ENCODE peak calls at places on chromosomes 12 and 14, in nine cellular contexts. One of them, this sample, is unnamed.

GRCh38 chr12:85280984-85281946 is 1.2 kb downstream of the ALX1 start:
- DNase-seq in CD4-positive, CD25-positive, alpha-beta regulatory T cell: no peak
- DNase-seq in lower lobe of right lung: no peak
- DNase-seq in AG09319: no peak
- DNase-seq in AG04450: no peak
- DNase-seq in HS-5: no peak
- DNase-seq in stimulated activated CD4-positive, alpha-beta T cell treated with anti-CD3 and anti-CD28 coated beads, Interleukin-2, amount 100 ng/mL, for 48 hours: no peak
- DNase-seq in activated naive CD8-positive, alpha-beta T cell treated with anti-CD3 and anti-CD28 coated beads, Interleukin-2, amount 50 U/mL, for 24 hours: no peak
- DNase-seq in nephron progenitor cell: peak
- DNase-seq in this sample: no peak

GRCh38 chr12:131048611-131048990 is 94.9 kb downstream of the ADGRD1 start:
- DNase-seq in CD4-positive, CD25-positive, alpha-beta regulatory T cell: no peak
- DNase-seq in lower lobe of right lung: peak
- DNase-seq in AG09319: no peak
- DNase-seq in AG04450: no peak
- DNase-seq in HS-5: no peak
- DNase-seq in stimulated activated CD4-positive, alpha-beta T cell treated with anti-CD3 and anti-CD28 coated beads, Interleukin-2, amount 100 ng/mL, for 48 hours: no peak
- DNase-seq in activated naive CD8-positive, alpha-beta T cell treated with anti-CD3 and anti-CD28 coated beads, Interleukin-2, amount 50 U/mL, for 24 hours: no peak
- DNase-seq in nephron progenitor cell: no peak
- DNase-seq in this sample: no peak

GRCh38 chr14:86654558-86655184 is 1124.7 kb downstream of the FLRT2 start:
- DNase-seq in CD4-positive, CD25-positive, alpha-beta regulatory T cell: no peak
- DNase-seq in lower lobe of right lung: peak
- DNase-seq in AG09319: no peak
- DNase-seq in AG04450: no peak
- DNase-seq in HS-5: no peak
- DNase-seq in stimulated activated CD4-positive, alpha-beta T cell treated with anti-CD3 and anti-CD28 coated beads, Interleukin-2, amount 100 ng/mL, for 48 hours: peak
- DNase-seq in activated naive CD8-positive, alpha-beta T cell treated with anti-CD3 and anti-CD28 coated beads, Interleukin-2, amount 50 U/mL, for 24 hours: peak
- DNase-seq in nephron progenitor cell: peak
- DNase-seq in this sample: peak

GRCh38 chr14:93133476-93133875 is 17.8 kb upstream of the ITPK1 start:
- DNase-seq in CD4-positive, CD25-positive, alpha-beta regulatory T cell: no peak
- DNase-seq in lower lobe of right lung: no peak
- DNase-seq in AG09319: peak
- DNase-seq in AG04450: no peak
- DNase-seq in HS-5: no peak
- DNase-seq in stimulated activated CD4-positive, alpha-beta T cell treated with anti-CD3 and anti-CD28 coated beads, Interleukin-2, amount 100 ng/mL, for 48 hours: no peak
- DNase-seq in activated naive CD8-positive, alpha-beta T cell treated with anti-CD3 and anti-CD28 coated beads, Interleukin-2, amount 50 U/mL, for 24 hours: no peak
- DNase-seq in nephron progenitor cell: no peak
- DNase-seq in this sample: no peak

GRCh38 chr14:59254911-59255545 is 66.6 kb downstream of the DAAM1 start:
- DNase-seq in CD4-positive, CD25-positive, alpha-beta regulatory T cell: no peak
- DNase-seq in lower lobe of right lung: no peak
- DNase-seq in AG09319: peak
- DNase-seq in AG04450: no peak
- DNase-seq in HS-5: no peak
- DNase-seq in stimulated activated CD4-positive, alpha-beta T cell treated with anti-CD3 and anti-CD28 coated beads, Interleukin-2, amount 100 ng/mL, for 48 hours: no peak
- DNase-seq in activated naive CD8-positive, alpha-beta T cell treated with anti-CD3 and anti-CD28 coated beads, Interleukin-2, amount 50 U/mL, for 24 hours: no peak
- DNase-seq in nephron progenitor cell: no peak
- DNase-seq in this sample: no peak

GRCh38 chr12:89359615-89360014 is 7.3 kb upstream of the DUSP6 start:
- DNase-seq in CD4-positive, CD25-positive, alpha-beta regulatory T cell: no peak
- DNase-seq in lower lobe of right lung: no peak
- DNase-seq in AG09319: no peak
- DNase-seq in AG04450: no peak
- DNase-seq in HS-5: no peak
- DNase-seq in stimulated activated CD4-positive, alpha-beta T cell treated with anti-CD3 and anti-CD28 coated beads, Interleukin-2, amount 100 ng/mL, for 48 hours: no peak
- DNase-seq in activated naive CD8-positive, alpha-beta T cell treated with anti-CD3 and anti-CD28 coated beads, Interleukin-2, amount 50 U/mL, for 24 hours: no peak
- DNase-seq in nephron progenitor cell: no peak
- DNase-seq in this sample: no peak

GRCh38 chr14:105064721-105065143 is 498 bp downstream of the GPR132 start:
- DNase-seq in CD4-positive, CD25-positive, alpha-beta regulatory T cell: peak
- DNase-seq in lower lobe of right lung: no peak
- DNase-seq in AG09319: no peak
- DNase-seq in AG04450: no peak
- DNase-seq in HS-5: no peak
- DNase-seq in stimulated activated CD4-positive, alpha-beta T cell treated with anti-CD3 and anti-CD28 coated beads, Interleukin-2, amount 100 ng/mL, for 48 hours: no peak
- DNase-seq in activated naive CD8-positive, alpha-beta T cell treated with anti-CD3 and anti-CD28 coated beads, Interleukin-2, amount 50 U/mL, for 24 hours: peak
- DNase-seq in nephron progenitor cell: no peak
- DNase-seq in this sample: no peak

GRCh38 chr12:128661216-128661550 is 162.6 kb downstream of the SLC15A4 start:
- DNase-seq in CD4-positive, CD25-positive, alpha-beta regulatory T cell: no peak
- DNase-seq in lower lobe of right lung: no peak
- DNase-seq in AG09319: no peak
- DNase-seq in AG04450: no peak
- DNase-seq in HS-5: no peak
- DNase-seq in stimulated activated CD4-positive, alpha-beta T cell treated with anti-CD3 and anti-CD28 coated beads, Interleukin-2, amount 100 ng/mL, for 48 hours: no peak
- DNase-seq in activated naive CD8-positive, alpha-beta T cell treated with anti-CD3 and anti-CD28 coated beads, Interleukin-2, amount 50 U/mL, for 24 hours: no peak
- DNase-seq in nephron progenitor cell: no peak
- DNase-seq in this sample: no peak

GRCh38 chr12:8837291-8837690 is 14.9 kb downstream of the A2ML1 start:
- DNase-seq in CD4-positive, CD25-positive, alpha-beta regulatory T cell: no peak
- DNase-seq in lower lobe of right lung: no peak
- DNase-seq in AG09319: no peak
- DNase-seq in AG04450: no peak
- DNase-seq in HS-5: no peak
- DNase-seq in stimulated activated CD4-positive, alpha-beta T cell treated with anti-CD3 and anti-CD28 coated beads, Interleukin-2, amount 100 ng/mL, for 48 hours: no peak
- DNase-seq in activated naive CD8-positive, alpha-beta T cell treated with anti-CD3 and anti-CD28 coated beads, Interleukin-2, amount 50 U/mL, for 24 hours: no peak
- DNase-seq in nephron progenitor cell: no peak
- DNase-seq in this sample: no peak

GRCh38 chr12:93759512-93760081 is 82.4 kb downstream of the CRADD start:
- DNase-seq in CD4-positive, CD25-positive, alpha-beta regulatory T cell: no peak
- DNase-seq in lower lobe of right lung: no peak
- DNase-seq in AG09319: no peak
- DNase-seq in AG04450: no peak
- DNase-seq in HS-5: no peak
- DNase-seq in stimulated activated CD4-positive, alpha-beta T cell treated with anti-CD3 and anti-CD28 coated beads, Interleukin-2, amount 100 ng/mL, for 48 hours: no peak
- DNase-seq in activated naive CD8-positive, alpha-beta T cell treated with anti-CD3 and anti-CD28 coated beads, Interleukin-2, amount 50 U/mL, for 24 hours: no peak
- DNase-seq in nephron progenitor cell: no peak
- DNase-seq in this sample: no peak

GRCh38 chr12:4137441-4137840 is 136.1 kb upstream of the CCND2 start:
- DNase-seq in CD4-positive, CD25-positive, alpha-beta regulatory T cell: no peak
- DNase-seq in lower lobe of right lung: no peak
- DNase-seq in AG09319: no peak
- DNase-seq in AG04450: no peak
- DNase-seq in HS-5: no peak
- DNase-seq in stimulated activated CD4-positive, alpha-beta T cell treated with anti-CD3 and anti-CD28 coated beads, Interleukin-2, amount 100 ng/mL, for 48 hours: no peak
- DNase-seq in activated naive CD8-positive, alpha-beta T cell treated with anti-CD3 and anti-CD28 coated beads, Interleukin-2, amount 50 U/mL, for 24 hours: no peak
- DNase-seq in nephron progenitor cell: no peak
- DNase-seq in this sample: no peak

GRCh38 chr14:73719791-73720190 is 5.6 kb upstream of the PNMA1 start:
- DNase-seq in CD4-positive, CD25-positive, alpha-beta regulatory T cell: no peak
- DNase-seq in lower lobe of right lung: no peak
- DNase-seq in AG09319: no peak
- DNase-seq in AG04450: no peak
- DNase-seq in HS-5: no peak
- DNase-seq in stimulated activated CD4-positive, alpha-beta T cell treated with anti-CD3 and anti-CD28 coated beads, Interleukin-2, amount 100 ng/mL, for 48 hours: no peak
- DNase-seq in activated naive CD8-positive, alpha-beta T cell treated with anti-CD3 and anti-CD28 coated beads, Interleukin-2, amount 50 U/mL, for 24 hours: no peak
- DNase-seq in nephron progenitor cell: no peak
- DNase-seq in this sample: no peak

GRCh38 chr12:32535260-32535999 is 136.1 kb downstream of the FGD4 start:
- DNase-seq in CD4-positive, CD25-positive, alpha-beta regulatory T cell: no peak
- DNase-seq in lower lobe of right lung: peak
- DNase-seq in AG09319: no peak
- DNase-seq in AG04450: no peak
- DNase-seq in HS-5: no peak
- DNase-seq in stimulated activated CD4-positive, alpha-beta T cell treated with anti-CD3 and anti-CD28 coated beads, Interleukin-2, amount 100 ng/mL, for 48 hours: no peak
- DNase-seq in activated naive CD8-positive, alpha-beta T cell treated with anti-CD3 and anti-CD28 coated beads, Interleukin-2, amount 50 U/mL, for 24 hours: peak
- DNase-seq in nephron progenitor cell: peak
- DNase-seq in this sample: no peak

GRCh38 chr14:24849471-24849870 is 200.5 kb downstream of the STXBP6 start:
- DNase-seq in CD4-positive, CD25-positive, alpha-beta regulatory T cell: no peak
- DNase-seq in lower lobe of right lung: no peak
- DNase-seq in AG09319: no peak
- DNase-seq in AG04450: no peak
- DNase-seq in HS-5: no peak
- DNase-seq in stimulated activated CD4-positive, alpha-beta T cell treated with anti-CD3 and anti-CD28 coated beads, Interleukin-2, amount 100 ng/mL, for 48 hours: no peak
- DNase-seq in activated naive CD8-positive, alpha-beta T cell treated with anti-CD3 and anti-CD28 coated beads, Interleukin-2, amount 50 U/mL, for 24 hours: no peak
- DNase-seq in nephron progenitor cell: no peak
- DNase-seq in this sample: no peak

GRCh38 chr12:45509187-45509586 is 220.3 kb upstream of the ARID2 start:
- DNase-seq in CD4-positive, CD25-positive, alpha-beta regulatory T cell: no peak
- DNase-seq in lower lobe of right lung: no peak
- DNase-seq in AG09319: no peak
- DNase-seq in AG04450: no peak
- DNase-seq in HS-5: no peak
- DNase-seq in stimulated activated CD4-positive, alpha-beta T cell treated with anti-CD3 and anti-CD28 coated beads, Interleukin-2, amount 100 ng/mL, for 48 hours: no peak
- DNase-seq in activated naive CD8-positive, alpha-beta T cell treated with anti-CD3 and anti-CD28 coated beads, Interleukin-2, amount 50 U/mL, for 24 hours: no peak
- DNase-seq in nephron progenitor cell: no peak
- DNase-seq in this sample: no peak

GRCh38 chr12:69527506-69528272 is 57.5 kb downstream of the FRS2 start:
- DNase-seq in CD4-positive, CD25-positive, alpha-beta regulatory T cell: no peak
- DNase-seq in lower lobe of right lung: no peak
- DNase-seq in AG09319: no peak
- DNase-seq in AG04450: peak
- DNase-seq in HS-5: no peak
- DNase-seq in stimulated activated CD4-positive, alpha-beta T cell treated with anti-CD3 and anti-CD28 coated beads, Interleukin-2, amount 100 ng/mL, for 48 hours: no peak
- DNase-seq in activated naive CD8-positive, alpha-beta T cell treated with anti-CD3 and anti-CD28 coated beads, Interleukin-2, amount 50 U/mL, for 24 hours: no peak
- DNase-seq in nephron progenitor cell: no peak
- DNase-seq in this sample: peak

GRCh38 chr14:65783101-65783500 is 370.6 kb downstream of the FUT8 start:
- DNase-seq in CD4-positive, CD25-positive, alpha-beta regulatory T cell: no peak
- DNase-seq in lower lobe of right lung: no peak
- DNase-seq in AG09319: no peak
- DNase-seq in AG04450: no peak
- DNase-seq in HS-5: no peak
- DNase-seq in stimulated activated CD4-positive, alpha-beta T cell treated with anti-CD3 and anti-CD28 coated beads, Interleukin-2, amount 100 ng/mL, for 48 hours: no peak
- DNase-seq in activated naive CD8-positive, alpha-beta T cell treated with anti-CD3 and anti-CD28 coated beads, Interleukin-2, amount 50 U/mL, for 24 hours: no peak
- DNase-seq in nephron progenitor cell: no peak
- DNase-seq in this sample: no peak

GRCh38 chr12:111166779-111167540 is 201.9 kb downstream of the PHETA1 start:
- DNase-seq in CD4-positive, CD25-positive, alpha-beta regulatory T cell: no peak
- DNase-seq in lower lobe of right lung: no peak
- DNase-seq in AG09319: no peak
- DNase-seq in AG04450: no peak
- DNase-seq in HS-5: no peak
- DNase-seq in stimulated activated CD4-positive, alpha-beta T cell treated with anti-CD3 and anti-CD28 coated beads, Interleukin-2, amount 100 ng/mL, for 48 hours: no peak
- DNase-seq in activated naive CD8-positive, alpha-beta T cell treated with anti-CD3 and anti-CD28 coated beads, Interleukin-2, amount 50 U/mL, for 24 hours: no peak
- DNase-seq in nephron progenitor cell: no peak
- DNase-seq in this sample: no peak

GRCh38 chr12:109444263-109444662 is 32.8 kb downstream of the KCTD10 start:
- DNase-seq in CD4-positive, CD25-positive, alpha-beta regulatory T cell: no peak
- DNase-seq in lower lobe of right lung: no peak
- DNase-seq in AG09319: no peak
- DNase-seq in AG04450: no peak
- DNase-seq in HS-5: no peak
- DNase-seq in stimulated activated CD4-positive, alpha-beta T cell treated with anti-CD3 and anti-CD28 coated beads, Interleukin-2, amount 100 ng/mL, for 48 hours: no peak
- DNase-seq in activated naive CD8-positive, alpha-beta T cell treated with anti-CD3 and anti-CD28 coated beads, Interleukin-2, amount 50 U/mL, for 24 hours: no peak
- DNase-seq in nephron progenitor cell: no peak
- DNase-seq in this sample: no peak

GRCh38 chr12:562634-563033 is 100.6 kb downstream of the NINJ2 start:
- DNase-seq in CD4-positive, CD25-positive, alpha-beta regulatory T cell: no peak
- DNase-seq in lower lobe of right lung: no peak
- DNase-seq in AG09319: no peak
- DNase-seq in AG04450: no peak
- DNase-seq in HS-5: no peak
- DNase-seq in stimulated activated CD4-positive, alpha-beta T cell treated with anti-CD3 and anti-CD28 coated beads, Interleukin-2, amount 100 ng/mL, for 48 hours: no peak
- DNase-seq in activated naive CD8-positive, alpha-beta T cell treated with anti-CD3 and anti-CD28 coated beads, Interleukin-2, amount 50 U/mL, for 24 hours: no peak
- DNase-seq in nephron progenitor cell: no peak
- DNase-seq in this sample: no peak

GRCh38 chr14:59463773-59464650 is 1.2 kb downstream of the GPR135 start:
- DNase-seq in CD4-positive, CD25-positive, alpha-beta regulatory T cell: no peak
- DNase-seq in lower lobe of right lung: peak
- DNase-seq in AG09319: no peak
- DNase-seq in AG04450: no peak
- DNase-seq in HS-5: no peak
- DNase-seq in stimulated activated CD4-positive, alpha-beta T cell treated with anti-CD3 and anti-CD28 coated beads, Interleukin-2, amount 100 ng/mL, for 48 hours: peak
- DNase-seq in activated naive CD8-positive, alpha-beta T cell treated with anti-CD3 and anti-CD28 coated beads, Interleukin-2, amount 50 U/mL, for 24 hours: peak
- DNase-seq in nephron progenitor cell: peak
- DNase-seq in this sample: no peak

GRCh38 chr12:100031821-100032220 is 47.1 kb upstream of the ANKS1B start:
- DNase-seq in CD4-positive, CD25-positive, alpha-beta regulatory T cell: no peak
- DNase-seq in lower lobe of right lung: no peak
- DNase-seq in AG09319: peak
- DNase-seq in AG04450: no peak
- DNase-seq in HS-5: no peak
- DNase-seq in stimulated activated CD4-positive, alpha-beta T cell treated with anti-CD3 and anti-CD28 coated beads, Interleukin-2, amount 100 ng/mL, for 48 hours: no peak
- DNase-seq in activated naive CD8-positive, alpha-beta T cell treated with anti-CD3 and anti-CD28 coated beads, Interleukin-2, amount 50 U/mL, for 24 hours: no peak
- DNase-seq in nephron progenitor cell: no peak
- DNase-seq in this sample: no peak

GRCh38 chr12:130799051-130799450 is 40.0 kb downstream of the STX2 start:
- DNase-seq in CD4-positive, CD25-positive, alpha-beta regulatory T cell: no peak
- DNase-seq in lower lobe of right lung: no peak
- DNase-seq in AG09319: no peak
- DNase-seq in AG04450: no peak
- DNase-seq in HS-5: no peak
- DNase-seq in stimulated activated CD4-positive, alpha-beta T cell treated with anti-CD3 and anti-CD28 coated beads, Interleukin-2, amount 100 ng/mL, for 48 hours: no peak
- DNase-seq in activated naive CD8-positive, alpha-beta T cell treated with anti-CD3 and anti-CD28 coated beads, Interleukin-2, amount 50 U/mL, for 24 hours: no peak
- DNase-seq in nephron progenitor cell: no peak
- DNase-seq in this sample: no peak

GRCh38 chr14:75636100-75636692 is 24.5 kb downstream of the ERG28 start:
- DNase-seq in CD4-positive, CD25-positive, alpha-beta regulatory T cell: no peak
- DNase-seq in lower lobe of right lung: no peak
- DNase-seq in AG09319: no peak
- DNase-seq in AG04450: no peak
- DNase-seq in HS-5: no peak
- DNase-seq in stimulated activated CD4-positive, alpha-beta T cell treated with anti-CD3 and anti-CD28 coated beads, Interleukin-2, amount 100 ng/mL, for 48 hours: no peak
- DNase-seq in activated naive CD8-positive, alpha-beta T cell treated with anti-CD3 and anti-CD28 coated beads, Interleukin-2, amount 50 U/mL, for 24 hours: no peak
- DNase-seq in nephron progenitor cell: no peak
- DNase-seq in this sample: no peak

GRCh38 chr12:77578471-77579262 is 252.0 kb upstream of the NAV3 start:
- DNase-seq in CD4-positive, CD25-positive, alpha-beta regulatory T cell: no peak
- DNase-seq in lower lobe of right lung: no peak
- DNase-seq in AG09319: no peak
- DNase-seq in AG04450: peak
- DNase-seq in HS-5: no peak
- DNase-seq in stimulated activated CD4-positive, alpha-beta T cell treated with anti-CD3 and anti-CD28 coated beads, Interleukin-2, amount 100 ng/mL, for 48 hours: no peak
- DNase-seq in activated naive CD8-positive, alpha-beta T cell treated with anti-CD3 and anti-CD28 coated beads, Interleukin-2, amount 50 U/mL, for 24 hours: no peak
- DNase-seq in nephron progenitor cell: no peak
- DNase-seq in this sample: no peak

GRCh38 chr14:68564236-68564825 is 228.5 kb downstream of the ZFP36L1 start:
- DNase-seq in CD4-positive, CD25-positive, alpha-beta regulatory T cell: no peak
- DNase-seq in lower lobe of right lung: no peak
- DNase-seq in AG09319: no peak
- DNase-seq in AG04450: no peak
- DNase-seq in HS-5: no peak
- DNase-seq in stimulated activated CD4-positive, alpha-beta T cell treated with anti-CD3 and anti-CD28 coated beads, Interleukin-2, amount 100 ng/mL, for 48 hours: no peak
- DNase-seq in activated naive CD8-positive, alpha-beta T cell treated with anti-CD3 and anti-CD28 coated beads, Interleukin-2, amount 50 U/mL, for 24 hours: no peak
- DNase-seq in nephron progenitor cell: no peak
- DNase-seq in this sample: no peak

GRCh38 chr12:90854136-90854689 is 100.8 kb downstream of the CCER1 start:
- DNase-seq in CD4-positive, CD25-positive, alpha-beta regulatory T cell: no peak
- DNase-seq in lower lobe of right lung: no peak
- DNase-seq in AG09319: peak
- DNase-seq in AG04450: peak
- DNase-seq in HS-5: peak
- DNase-seq in stimulated activated CD4-positive, alpha-beta T cell treated with anti-CD3 and anti-CD28 coated beads, Interleukin-2, amount 100 ng/mL, for 48 hours: no peak
- DNase-seq in activated naive CD8-positive, alpha-beta T cell treated with anti-CD3 and anti-CD28 coated beads, Interleukin-2, amount 50 U/mL, for 24 hours: no peak
- DNase-seq in nephron progenitor cell: peak
- DNase-seq in this sample: peak

GRCh38 chr12:80190001-80190400 is 90.7 kb downstream of the OTOGL start:
- DNase-seq in CD4-positive, CD25-positive, alpha-beta regulatory T cell: no peak
- DNase-seq in lower lobe of right lung: no peak
- DNase-seq in AG09319: no peak
- DNase-seq in AG04450: no peak
- DNase-seq in HS-5: no peak
- DNase-seq in stimulated activated CD4-positive, alpha-beta T cell treated with anti-CD3 and anti-CD28 coated beads, Interleukin-2, amount 100 ng/mL, for 48 hours: no peak
- DNase-seq in activated naive CD8-positive, alpha-beta T cell treated with anti-CD3 and anti-CD28 coated beads, Interleukin-2, amount 50 U/mL, for 24 hours: no peak
- DNase-seq in nephron progenitor cell: no peak
- DNase-seq in this sample: no peak

GRCh38 chr12:122086641-122087285 is 8.2 kb downstream of the MLXIP start:
- DNase-seq in CD4-positive, CD25-positive, alpha-beta regulatory T cell: no peak
- DNase-seq in lower lobe of right lung: no peak
- DNase-seq in AG09319: no peak
- DNase-seq in AG04450: no peak
- DNase-seq in HS-5: no peak
- DNase-seq in stimulated activated CD4-positive, alpha-beta T cell treated with anti-CD3 and anti-CD28 coated beads, Interleukin-2, amount 100 ng/mL, for 48 hours: no peak
- DNase-seq in activated naive CD8-positive, alpha-beta T cell treated with anti-CD3 and anti-CD28 coated beads, Interleukin-2, amount 50 U/mL, for 24 hours: no peak
- DNase-seq in nephron progenitor cell: no peak
- DNase-seq in this sample: no peak

GRCh38 chr14:26454105-26454504 is 143.7 kb downstream of the NOVA1 start:
- DNase-seq in CD4-positive, CD25-positive, alpha-beta regulatory T cell: no peak
- DNase-seq in lower lobe of right lung: no peak
- DNase-seq in AG09319: no peak
- DNase-seq in AG04450: no peak
- DNase-seq in HS-5: no peak
- DNase-seq in stimulated activated CD4-positive, alpha-beta T cell treated with anti-CD3 and anti-CD28 coated beads, Interleukin-2, amount 100 ng/mL, for 48 hours: no peak
- DNase-seq in activated naive CD8-positive, alpha-beta T cell treated with anti-CD3 and anti-CD28 coated beads, Interleukin-2, amount 50 U/mL, for 24 hours: no peak
- DNase-seq in nephron progenitor cell: no peak
- DNase-seq in this sample: no peak

GRCh38 chr12:49787672-49788071 is 40.5 kb downstream of the NCKAP5L start:
- DNase-seq in CD4-positive, CD25-positive, alpha-beta regulatory T cell: no peak
- DNase-seq in lower lobe of right lung: no peak
- DNase-seq in AG09319: no peak
- DNase-seq in AG04450: no peak
- DNase-seq in HS-5: no peak
- DNase-seq in stimulated activated CD4-positive, alpha-beta T cell treated with anti-CD3 and anti-CD28 coated beads, Interleukin-2, amount 100 ng/mL, for 48 hours: no peak
- DNase-seq in activated naive CD8-positive, alpha-beta T cell treated with anti-CD3 and anti-CD28 coated beads, Interleukin-2, amount 50 U/mL, for 24 hours: no peak
- DNase-seq in nephron progenitor cell: no peak
- DNase-seq in this sample: no peak